ENCODE peak calls at places on chromosomes 7 and 10, in seven cellular contexts. U is astrocyte of the spinal cord, O is kidney, D is fibroblast of the aortic adventitia, K is heart right ventricle, S is IMR-90, Z is foreskin fibroblast. T is an unnamed sample.

GRCh38 chr10:124172241-124172661 is 78.9 kb upstream of the CHST15 start:
- DNase-seq in D (no peak), O (no peak), S (no peak), Z (no peak), U (no peak), K (no peak), T (no peak)

GRCh38 chr10:60282771-60283353 is 106.8 kb downstream of the ANK3 start:
- DNase-seq in S (peak), O (no peak), K (no peak), U (peak), Z (peak), D (peak), T (peak)

GRCh38 chr10:1573334-1573969 is 163.9 kb downstream of the ADARB2 start:
- DNase-seq in D (no peak), U (no peak), O (peak), Z (no peak), K (no peak), S (no peak), T (no peak)

GRCh38 chr7:86598311-86598710 is 45.4 kb upstream of the GRM3 start:
- DNase-seq in O (no peak), K (no peak), U (no peak), S (no peak), D (no peak), Z (no peak), T (no peak)

GRCh38 chr7:155918720-155919399 is 106.6 kb upstream of the SHH start:
- DNase-seq in Z (peak), D (peak), K (peak), S (peak), O (peak), U (peak), T (peak)

GRCh38 chr7:21749318-21749717 is 196.4 kb downstream of the CDCA7L start:
- DNase-seq in O (no peak), U (no peak), S (no peak), K (no peak), Z (no peak), D (no peak), T (no peak)

GRCh38 chr10:80411267-80411668 is 2.9 kb downstream of the PRXL2A start:
- DNase-seq in O (peak), S (no peak), D (no peak), U (no peak), Z (no peak), K (no peak), T (no peak)

GRCh38 chr7:128233471-128233870 is 7.6 kb upstream of the LEP start:
- DNase-seq in S (no peak), Z (no peak), U (no peak), D (no peak), K (no peak), O (no peak), T (no peak)

GRCh38 chr7:110204527-110204926 is 886.4 kb upstream of the LRRN3 start:
- DNase-seq in Z (peak), O (no peak), U (no peak), D (no peak), K (no peak), S (peak), T (no peak)

GRCh38 chr7:7554021-7554432 is 12.7 kb upstream of the MIOS start:
- DNase-seq in O (no peak), K (no peak), S (no peak), D (peak), U (peak), Z (peak), T (peak)

GRCh38 chr10:122386514-122386913 is 12.0 kb downstream of the PLEKHA1 start:
- DNase-seq in O (no peak), K (no peak), U (no peak), D (no peak), S (no peak), Z (no peak), T (no peak)

GRCh38 chr7:25792586-25792985 is 359.4 kb upstream of the NFE2L3 start:
- DNase-seq in U (no peak), Z (no peak), S (no peak), K (no peak), D (no peak), O (no peak), T (no peak)

GRCh38 chr10:124645496-124646095 is 98.6 kb downstream of the FAM53B start:
- DNase-seq in O (peak), D (no peak), K (no peak), Z (no peak), U (no peak), S (no peak), T (no peak)

GRCh38 chr10:87603769-87604168 is 55.9 kb upstream of the PAPSS2 start:
- DNase-seq in S (no peak), O (no peak), Z (no peak), D (peak), U (no peak), K (no peak), T (no peak)

GRCh38 chr7:55140221-55140980 is 121.6 kb downstream of the EGFR start:
- DNase-seq in O (no peak), S (peak), K (peak), Z (peak), D (peak), U (peak), T (peak)

GRCh38 chr10:78895469-78895868 is 173.3 kb upstream of the ZMIZ1 start:
- DNase-seq in S (no peak), U (no peak), D (no peak), K (no peak), O (no peak), Z (no peak), T (no peak)

GRCh38 chr10:129411146-129411705 is 55.8 kb upstream of the MGMT start:
- DNase-seq in Z (no peak), S (no peak), U (no peak), K (no peak), O (no peak), D (no peak), T (no peak)

GRCh38 chr7:43531700-43532099 is 51.2 kb upstream of the STK17A start:
- DNase-seq in U (no peak), Z (no peak), O (no peak), K (peak), S (no peak), D (no peak), T (no peak)

GRCh38 chr10:132265878-132266496 is 41.8 kb downstream of the STK32C start:
- DNase-seq in O (no peak), D (peak), Z (peak), S (peak), K (no peak), U (no peak), T (peak)

DNA sequence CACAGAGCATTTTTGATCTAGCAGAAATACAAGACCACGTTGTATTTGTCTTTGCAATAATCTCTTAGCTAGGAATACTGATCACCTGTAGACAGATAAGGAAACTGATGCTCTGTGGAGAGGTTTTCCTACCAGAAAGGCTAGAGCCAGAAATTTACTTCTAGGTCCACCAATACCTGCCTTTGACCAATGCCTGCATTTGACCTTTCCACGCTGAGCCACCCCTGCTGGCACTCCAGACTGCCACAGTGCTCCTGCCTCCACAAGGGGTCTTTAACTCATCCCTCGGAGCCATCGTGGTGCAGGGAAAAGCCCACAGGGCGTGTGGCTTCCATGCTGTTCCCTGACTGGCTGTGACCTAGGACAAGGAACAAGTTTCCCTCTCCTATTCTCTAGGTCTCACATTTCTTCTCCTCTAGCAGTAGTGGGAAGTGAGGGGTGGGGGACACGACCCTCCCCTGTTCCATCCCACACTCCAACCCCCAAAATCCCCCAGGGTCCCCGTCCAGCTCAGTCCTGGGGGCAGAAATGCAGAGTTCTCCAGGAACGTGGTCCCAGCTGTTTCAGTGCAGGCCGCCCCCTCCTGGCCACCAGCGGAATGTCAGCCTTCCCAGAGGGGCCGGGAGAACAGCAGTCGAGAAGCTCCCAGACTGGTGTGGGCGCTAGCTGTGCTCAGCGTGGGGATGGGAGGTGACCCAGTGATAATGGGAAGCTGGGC is 1.4 kb upstream of the ELN start:
- DNase-seq in S (peak), K (peak), U (peak), O (peak), D (peak), Z (no peak), T (no peak)
- H3K4me3 ChIP-seq in S (no peak), K (peak), U (no peak), O (no peak), D (no peak), Z (no peak), T (no peak)

GRCh38 chr7:139866047-139866837 is 37.2 kb downstream of the TBXAS1 start:
- DNase-seq in O (no peak), U (no peak), Z (no peak), S (no peak), D (no peak), K (no peak), T (no peak)
- TF ChIP-seq CTCF in O (no peak), U (no peak), Z (no peak), S (no peak), D (no peak), K (no peak), T (no peak)

GRCh38 chr7:120741371-120742042 is 116.4 kb downstream of the TSPAN12 start:
- DNase-seq in Z (no peak), K (no peak), S (no peak), U (no peak), D (no peak), O (no peak), T (no peak)
- H3K4me3 ChIP-seq in Z (no peak), K (no peak), S (no peak), U (no peak), D (no peak), O (no peak), T (no peak)

GRCh38 chr7:12685550-12685949 is 1.9 kb upstream of the ARL4A start:
- DNase-seq in K (peak), O (no peak), Z (no peak), U (peak), S (peak), D (peak), T (no peak)
- TF ChIP-seq CTCF in K (peak), O (peak), Z (peak), U (peak), S (peak), D (peak), T (peak)

GRCh38 chr10:76936182-76936581 is 701.4 kb downstream of the KCNMA1 start:
- DNase-seq in O (no peak), Z (no peak), D (peak), S (no peak), U (no peak), K (no peak), T (no peak)
- H3K4me3 ChIP-seq in O (no peak), Z (no peak), D (no peak), S (no peak), U (no peak), K (no peak), T (no peak)

GRCh38 chr10:23914641-23915040 is 294.3 kb upstream of the KIAA1217 start:
- DNase-seq in K (no peak), U (no peak), D (no peak), O (no peak), Z (no peak), S (no peak), T (no peak)
- TF ChIP-seq CTCF in K (no peak), U (no peak), D (no peak), O (no peak), Z (no peak), S (no peak), T (no peak)

GRCh38 chr7:143385891-143386781 is 5.0 kb downstream of the ZYX start:
- DNase-seq in S (no peak), O (peak), Z (no peak), D (no peak), K (no peak), U (no peak), T (no peak)
- H3K4me3 ChIP-seq in S (no peak), O (peak), Z (peak), D (peak), K (peak), U (no peak), T (peak)

GRCh38 chr7:33107136-33108066 is 1.8 kb downstream of the RP9 start:
- DNase-seq in U (peak), Z (peak), D (peak), O (no peak), S (peak), K (peak), T (no peak)
- TF ChIP-seq CTCF in U (peak), Z (peak), D (peak), O (peak), S (peak), K (peak), T (peak)